ENCODE peak calls at places on chromosomes 7 and 10, in four cellular contexts. G is H9, U is IMR-90, K is H1. S is an unnamed sample. For H3K27me3, the result is how much of the 10 kb centered on the place peaks cover.

GRCh38 chr10:119283387-119283786 is 76.0 kb downstream of the GRK5 start:
- DNase-seq in K (no peak), G (no peak), U (no peak), S (no peak)

GRCh38 chr7:145092766-145093165 is 256.9 kb upstream of the TPK1 start:
- DNase-seq in K (no peak), U (no peak), G (no peak), S (no peak)

GRCh38 chr7:22786290-22786932 is 36.2 kb downstream of the TOMM7 start:
- DNase-seq in G (no peak), K (no peak), U (no peak), S (no peak)

GRCh38 chr7:131254211-131254610 is 73.5 kb upstream of the MKLN1 start:
- DNase-seq in G (no peak), U (peak), K (no peak), S (no peak)

GRCh38 chr10:52280051-52280450 is 34.0 kb upstream of the DKK1 start:
- DNase-seq in U (no peak), K (no peak), G (no peak), S (no peak)

GRCh38 chr7:100544949-100545635 is 6.1 kb downstream of the AGFG2 start:
- DNase-seq in G (no peak), U (peak), K (no peak), S (no peak)

GRCh38 chr7:88344956-88345832 is 38.5 kb upstream of the STEAP4 start:
- DNase-seq in K (peak), U (no peak), G (peak), S (peak)

GRCh38 chr10:97540669-97541500 is 31.7 kb upstream of the ANKRD2 start:
- DNase-seq in G (peak), K (no peak), U (no peak), S (peak)

GRCh38 chr10:75430000-75430763 is 1.2 kb upstream of the LRMDA start:
- DNase-seq in K (no peak), G (no peak), U (no peak), S (peak)

GRCh38 chr10:53477313-53477675 is 704.7 kb upstream of the MBL2 start:
- DNase-seq in U (no peak), G (no peak), K (no peak), S (peak)

GRCh38 chr10:131806146-131806545 is 94.7 kb upstream of the PPP2R2D start:
- DNase-seq in G (no peak), K (peak), U (no peak), S (no peak)

GRCh38 chr10:13712799-13713581 is 126.2 kb downstream of the PRPF18 start:
- DNase-seq in K (no peak), U (peak), G (no peak), S (peak)

GRCh38 chr10:106493166-106493565 is 671.3 kb downstream of the SORCS1 start:
- DNase-seq in G (no peak), U (no peak), K (no peak), S (peak)

GRCh38 chr7:7424151-7424873 is 111.4 kb downstream of the COL28A1 start:
- DNase-seq in K (peak), U (peak), G (peak), S (peak)

GRCh38 chr10:727162-727790 is 37.8 kb upstream of the DIP2C start:
- DNase-seq in K (no peak), G (no peak), U (no peak), S (no peak)

GRCh38 chr10:102300289-102300843 is 55.0 kb downstream of the GBF1 start:
- DNase-seq in U (peak), G (no peak), K (no peak), S (no peak)

GRCh38 chr10:18140149-18140956 is at the start of gene CACNB2:
- DNase-seq in U (peak), G (peak), K (peak), S (peak)

GRCh38 chr10:58943234-58943633 is 233.2 kb upstream of the PHYHIPL start:
- DNase-seq in U (no peak), K (no peak), G (no peak), S (no peak)

GRCh38 chr10:101289541-101289940 is 60.3 kb upstream of the LBX1 start:
- DNase-seq in U (no peak), K (no peak), G (peak), S (no peak)
- H3K27me3 ChIP-seq in U (half or more), K (half or more), G (under half), S (under half)

DNA sequence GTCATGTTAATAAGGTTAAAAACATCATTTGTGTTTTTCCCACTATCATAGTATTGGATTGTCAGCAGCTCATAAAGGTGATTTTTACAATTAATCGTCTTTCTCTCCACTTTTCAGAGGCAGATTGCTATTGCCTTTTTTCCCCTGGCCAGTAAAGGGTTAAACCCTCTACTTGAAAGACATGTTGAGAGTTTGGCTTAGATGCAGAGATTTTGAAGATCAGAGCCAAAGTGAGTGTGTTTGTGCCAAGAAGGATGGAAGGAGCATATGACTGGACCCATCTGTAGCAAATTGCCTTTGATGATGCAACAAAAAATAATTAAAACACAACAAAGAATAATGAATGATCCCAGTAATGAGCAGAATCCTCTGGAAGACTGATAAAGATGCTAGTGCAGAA is 373.1 kb downstream of the MALRD1 start:
- DNase-seq in K (no peak), G (no peak), U (no peak), S (no peak)
- H3K56ac ChIP-seq in K (no peak), G (no peak), U (no peak), S (no peak)

GRCh38 chr10:86363184-86363832 is 3.3 kb downstream of the GRID1 start:
- DNase-seq in K (peak), G (peak), U (no peak), S (peak)

GRCh38 chr10:86361134-86362128 is 5.2 kb downstream of the GRID1 start:
- DNase-seq in G (peak), U (no peak), K (no peak), S (no peak)

GRCh38 chr10:86362566-86363183 is 3.9 kb downstream of the GRID1 start:
- DNase-seq in U (no peak), G (peak), K (no peak), S (no peak)

GRCh38 chr10:86360657-86361056 is 5.9 kb downstream of the GRID1 start:
- DNase-seq in U (no peak), K (no peak), G (no peak), S (no peak)

DNA sequence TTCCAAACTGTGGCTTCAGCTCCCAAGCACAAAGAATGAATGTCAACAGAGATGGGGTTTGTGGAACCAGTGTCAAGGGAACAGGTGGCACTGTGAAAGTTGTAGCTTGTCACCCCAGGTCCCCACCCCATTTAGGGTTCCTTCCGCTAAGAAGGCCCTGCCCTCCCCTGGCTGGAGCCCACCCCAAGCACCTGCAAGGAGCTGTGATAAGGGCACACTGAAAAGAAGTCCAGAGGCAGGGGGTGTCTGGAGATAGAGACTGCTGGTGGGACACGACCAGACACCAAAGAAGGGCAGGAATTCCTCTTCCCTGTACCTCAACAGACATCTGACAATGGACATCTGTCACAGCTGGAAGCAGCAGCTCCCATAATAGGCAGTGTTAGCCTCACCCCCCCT is 4.5 kb downstream of the GRID1 start:
- DNase-seq in G (peak), K (no peak), U (no peak), S (no peak)
- H3K27me3 ChIP-seq in G (under half), K (half or more), U (half or more), S (under half)

DNA sequence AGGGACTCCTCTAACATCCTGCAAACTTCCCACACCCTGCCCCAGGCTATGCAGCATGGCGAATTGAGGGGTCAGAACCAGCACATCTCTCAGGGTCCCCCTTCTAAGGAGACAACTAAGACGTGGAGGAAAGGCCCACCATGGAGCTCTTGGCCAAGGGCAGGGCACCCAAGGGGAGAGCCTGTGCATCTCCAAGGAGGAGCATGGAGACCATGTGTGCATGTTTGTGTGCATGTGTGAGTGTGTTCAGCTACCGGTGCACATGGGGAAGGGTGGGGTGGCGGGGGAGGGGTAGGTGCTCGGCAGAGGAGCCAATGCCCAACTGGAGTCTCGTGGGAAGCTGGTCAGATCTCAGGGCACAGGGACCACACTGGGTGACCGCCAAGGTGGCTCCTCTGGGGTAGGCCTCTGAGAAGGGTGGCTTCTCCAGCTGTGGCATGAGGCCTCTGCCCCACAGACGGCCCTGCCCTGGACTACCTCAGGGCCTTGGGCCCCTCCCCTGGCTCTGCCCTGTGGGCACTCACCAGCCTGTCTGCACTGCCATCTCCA is 62.4 kb downstream of the RASGEF1A start:
- DNase-seq in U (no peak), K (no peak), G (no peak), S (no peak)
- H3K56ac ChIP-seq in U (no peak), K (no peak), G (no peak), S (no peak)

GRCh38 chr7:40288827-40289226 is 154.0 kb downstream of the SUGCT start:
- DNase-seq in G (no peak), U (no peak), K (no peak), S (no peak)
- H3K27me3 ChIP-seq in G (under half), U (under half), K (under half), S (under half)

GRCh38 chr7:1275685-1276424 is 43.2 kb downstream of the UNCX start:
- DNase-seq in G (no peak), K (no peak), U (no peak), S (peak)

GRCh38 chr7:1276626-1277175 is 44.0 kb downstream of the UNCX start:
- DNase-seq in G (no peak), U (no peak), K (no peak), S (no peak)

GRCh38 chr7:1281068-1281467 is 48.4 kb downstream of the UNCX start:
- DNase-seq in G (no peak), K (no peak), U (no peak), S (no peak)

GRCh38 chr7:1279041-1279440 is 46.4 kb downstream of the UNCX start:
- DNase-seq in U (no peak), G (no peak), K (no peak), S (no peak)

GRCh38 chr7:1278543-1278942 is 45.9 kb downstream of the UNCX start:
- DNase-seq in U (no peak), G (no peak), K (no peak), S (no peak)
- H3K56ac ChIP-seq in U (no peak), G (no peak), K (no peak), S (no peak)

DNA sequence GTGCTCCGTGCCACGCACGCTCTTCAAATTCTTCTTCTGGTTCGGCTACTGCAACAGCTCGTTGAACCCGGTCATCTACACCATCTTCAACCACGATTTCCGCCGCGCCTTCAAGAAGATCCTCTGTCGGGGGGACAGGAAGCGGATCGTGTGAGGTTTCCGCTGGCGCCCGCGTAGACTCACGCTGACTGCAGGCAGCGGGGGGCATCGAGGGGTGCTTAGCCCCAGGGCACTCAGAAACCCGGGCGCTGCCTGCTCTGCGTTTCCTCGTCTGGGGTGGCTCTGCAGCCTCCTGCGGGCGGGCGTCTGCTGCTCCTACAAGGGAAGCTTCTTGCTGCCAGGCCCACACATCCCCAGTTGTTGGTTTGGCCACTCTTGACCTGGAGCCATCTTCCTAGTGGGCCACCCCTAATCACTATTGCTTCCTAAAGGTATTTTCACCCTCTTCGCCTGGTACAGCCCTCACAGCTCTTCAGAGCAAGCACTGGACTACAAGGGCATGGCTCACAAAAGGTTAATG is 2.5 kb downstream of the ADRA2A start:
- DNase-seq in G (no peak), U (no peak), K (no peak), S (no peak)
- H3K27me3 ChIP-seq in G (under half), U (half or more), K (under half), S (under half)

S was measured in mesendoderm.